ENCODE peak calls at places on chromosomes 7 and 10, in nine cellular contexts. One of them, this sample, is unnamed.

GRCh38 chr7:22393825-22394458 is 37.0 kb upstream of the RAPGEF5 start:
- DNase-seq in Panc1: no peak
- DNase-seq in upper lobe of right lung: no peak
- DNase-seq in adrenal gland: no peak
- DNase-seq in MM.1S: no peak
- DNase-seq in fibroblast of lung: peak; percentile 26
- DNase-seq in H9: no peak
- DNase-seq in fibroblast of mammary gland: peak; percentile 30
- DNase-seq in hepatocyte: peak; percentile 28
- DNase-seq in this sample: no peak

GRCh38 chr7:94632338-94633024 is 23.5 kb downstream of the SGCE start:
- DNase-seq in Panc1: no peak
- DNase-seq in upper lobe of right lung: no peak
- DNase-seq in adrenal gland: no peak
- DNase-seq in MM.1S: no peak
- DNase-seq in fibroblast of lung: peak; percentile 93
- DNase-seq in H9: no peak
- DNase-seq in fibroblast of mammary gland: peak; percentile 78
- DNase-seq in hepatocyte: peak; percentile 30
- DNase-seq in this sample: no peak

GRCh38 chr10:3887885-3888476 is 103.0 kb upstream of the KLF6 start:
- DNase-seq in Panc1: no peak
- DNase-seq in upper lobe of right lung: no peak
- DNase-seq in adrenal gland: peak; percentile 41
- DNase-seq in MM.1S: no peak
- DNase-seq in fibroblast of lung: peak; percentile 95
- DNase-seq in H9: peak; percentile 64
- DNase-seq in fibroblast of mammary gland: peak; percentile 95
- DNase-seq in hepatocyte: peak; percentile 77
- DNase-seq in this sample: no peak

GRCh38 chr7:51290702-51291290 is 25.8 kb downstream of the COBL start:
- DNase-seq in Panc1: no peak
- DNase-seq in upper lobe of right lung: no peak
- DNase-seq in adrenal gland: no peak
- DNase-seq in MM.1S: no peak
- DNase-seq in fibroblast of lung: no peak
- DNase-seq in H9: no peak
- DNase-seq in fibroblast of mammary gland: no peak
- DNase-seq in hepatocyte: no peak
- DNase-seq in this sample: no peak

GRCh38 chr7:125644113-125644512 is 714.5 kb upstream of the POT1 start:
- DNase-seq in Panc1: no peak
- DNase-seq in upper lobe of right lung: no peak
- DNase-seq in adrenal gland: no peak
- DNase-seq in MM.1S: no peak
- DNase-seq in fibroblast of lung: peak; percentile 2
- DNase-seq in H9: no peak
- DNase-seq in fibroblast of mammary gland: no peak
- DNase-seq in hepatocyte: no peak
- DNase-seq in this sample: no peak

GRCh38 chr10:131433566-131433965 is 122.0 kb upstream of the TCERG1L start:
- DNase-seq in Panc1: no peak
- DNase-seq in upper lobe of right lung: peak; percentile 34
- DNase-seq in adrenal gland: no peak
- DNase-seq in MM.1S: no peak
- DNase-seq in fibroblast of lung: no peak
- DNase-seq in H9: no peak
- DNase-seq in fibroblast of mammary gland: no peak
- DNase-seq in hepatocyte: no peak
- DNase-seq in this sample: peak; percentile 45

GRCh38 chr7:691361-692045 is 35.0 kb upstream of the DNAAF5 start:
- DNase-seq in Panc1: no peak
- DNase-seq in upper lobe of right lung: peak; percentile 47
- DNase-seq in adrenal gland: no peak
- DNase-seq in MM.1S: no peak
- DNase-seq in fibroblast of lung: no peak
- DNase-seq in H9: no peak
- DNase-seq in fibroblast of mammary gland: no peak
- DNase-seq in hepatocyte: peak; percentile 2
- DNase-seq in this sample: peak; percentile 41

GRCh38 chr10:120077707-120078492 is 185.4 kb downstream of the SEC23IP start:
- DNase-seq in Panc1: no peak
- DNase-seq in upper lobe of right lung: no peak
- DNase-seq in adrenal gland: no peak
- DNase-seq in MM.1S: no peak
- DNase-seq in fibroblast of lung: no peak
- DNase-seq in H9: peak; percentile 58
- DNase-seq in fibroblast of mammary gland: no peak
- DNase-seq in hepatocyte: no peak
- DNase-seq in this sample: no peak

GRCh38 chr7:154484406-154484805 is 432.2 kb downstream of the DPP6 start:
- DNase-seq in Panc1: no peak
- DNase-seq in upper lobe of right lung: no peak
- DNase-seq in adrenal gland: no peak
- DNase-seq in MM.1S: no peak
- DNase-seq in fibroblast of lung: no peak
- DNase-seq in H9: peak; percentile 47
- DNase-seq in fibroblast of mammary gland: no peak
- DNase-seq in hepatocyte: no peak
- DNase-seq in this sample: no peak

GRCh38 chr7:24283900-24284698 is at the start of gene NPY:
- DNase-seq in Panc1: no peak
- DNase-seq in upper lobe of right lung: no peak
- DNase-seq in adrenal gland: no peak
- DNase-seq in MM.1S: no peak
- DNase-seq in fibroblast of lung: peak; percentile 4
- DNase-seq in H9: peak; percentile 33
- DNase-seq in fibroblast of mammary gland: no peak
- DNase-seq in hepatocyte: no peak
- DNase-seq in this sample: peak; percentile 78

GRCh38 chr10:99370993-99371392 is 41.8 kb downstream of the CNNM1 start:
- DNase-seq in Panc1: no peak
- DNase-seq in upper lobe of right lung: no peak
- DNase-seq in adrenal gland: no peak
- DNase-seq in MM.1S: peak; percentile 67
- DNase-seq in fibroblast of lung: no peak
- DNase-seq in H9: no peak
- DNase-seq in fibroblast of mammary gland: peak; percentile 55
- DNase-seq in hepatocyte: peak; percentile 67
- DNase-seq in this sample: no peak

GRCh38 chr7:99525713-99526440 is 21.4 kb downstream of the ZKSCAN5 start:
- DNase-seq in Panc1: no peak
- DNase-seq in upper lobe of right lung: no peak
- DNase-seq in adrenal gland: no peak
- DNase-seq in MM.1S: no peak
- DNase-seq in fibroblast of lung: no peak
- DNase-seq in H9: no peak
- DNase-seq in fibroblast of mammary gland: peak; percentile 19
- DNase-seq in hepatocyte: no peak
- DNase-seq in this sample: no peak

GRCh38 chr7:55572378-55573233 is at the start of gene VOPP1:
- DNase-seq in Panc1: no peak
- DNase-seq in upper lobe of right lung: peak; percentile 83
- DNase-seq in adrenal gland: peak; percentile 68
- DNase-seq in MM.1S: peak; percentile 86
- DNase-seq in fibroblast of lung: peak; percentile 74
- DNase-seq in H9: peak; percentile 75
- DNase-seq in fibroblast of mammary gland: peak; percentile 50
- DNase-seq in hepatocyte: peak; percentile 91
- DNase-seq in this sample: peak; percentile 94

GRCh38 chr10:91559750-91560149 is 73.1 kb downstream of the PPP1R3C start:
- DNase-seq in Panc1: no peak
- DNase-seq in upper lobe of right lung: no peak
- DNase-seq in adrenal gland: no peak
- DNase-seq in MM.1S: no peak
- DNase-seq in fibroblast of lung: no peak
- DNase-seq in H9: no peak
- DNase-seq in fibroblast of mammary gland: no peak
- DNase-seq in hepatocyte: no peak
- DNase-seq in this sample: no peak

GRCh38 chr7:138864667-138865066 is 66.7 kb upstream of the ATP6V0A4 start:
- DNase-seq in Panc1: no peak
- DNase-seq in upper lobe of right lung: no peak
- DNase-seq in adrenal gland: no peak
- DNase-seq in MM.1S: no peak
- DNase-seq in fibroblast of lung: peak; percentile 85
- DNase-seq in H9: no peak
- DNase-seq in fibroblast of mammary gland: peak; percentile 92
- DNase-seq in hepatocyte: no peak
- DNase-seq in this sample: no peak

GRCh38 chr7:28533731-28534531 is 121.6 kb downstream of the CREB5 start:
- DNase-seq in Panc1: no peak
- DNase-seq in upper lobe of right lung: no peak
- DNase-seq in adrenal gland: no peak
- DNase-seq in MM.1S: no peak
- DNase-seq in fibroblast of lung: peak; percentile 12
- DNase-seq in H9: no peak
- DNase-seq in fibroblast of mammary gland: peak; percentile 63
- DNase-seq in hepatocyte: no peak
- DNase-seq in this sample: no peak

GRCh38 chr7:125773113-125773800 is 843.6 kb upstream of the POT1 start:
- DNase-seq in Panc1: no peak
- DNase-seq in upper lobe of right lung: no peak
- DNase-seq in adrenal gland: no peak
- DNase-seq in MM.1S: no peak
- DNase-seq in fibroblast of lung: no peak
- DNase-seq in H9: peak; percentile 67
- DNase-seq in fibroblast of mammary gland: no peak
- DNase-seq in hepatocyte: no peak
- DNase-seq in this sample: no peak

GRCh38 chr7:6889252-6889812 is 63.3 kb upstream of the CCZ1B start:
- DNase-seq in Panc1: no peak
- DNase-seq in upper lobe of right lung: no peak
- DNase-seq in adrenal gland: no peak
- DNase-seq in MM.1S: no peak
- DNase-seq in fibroblast of lung: no peak
- DNase-seq in H9: no peak
- DNase-seq in fibroblast of mammary gland: no peak
- DNase-seq in hepatocyte: no peak
- DNase-seq in this sample: no peak

GRCh38 chr10:61837748-61838055 is 63.8 kb upstream of the ARID5B start:
- DNase-seq in Panc1: no peak
- DNase-seq in upper lobe of right lung: no peak
- DNase-seq in adrenal gland: no peak
- DNase-seq in MM.1S: no peak
- DNase-seq in fibroblast of lung: peak; percentile 40
- DNase-seq in H9: no peak
- DNase-seq in fibroblast of mammary gland: no peak
- DNase-seq in hepatocyte: peak; percentile 12
- DNase-seq in this sample: no peak

DNA sequence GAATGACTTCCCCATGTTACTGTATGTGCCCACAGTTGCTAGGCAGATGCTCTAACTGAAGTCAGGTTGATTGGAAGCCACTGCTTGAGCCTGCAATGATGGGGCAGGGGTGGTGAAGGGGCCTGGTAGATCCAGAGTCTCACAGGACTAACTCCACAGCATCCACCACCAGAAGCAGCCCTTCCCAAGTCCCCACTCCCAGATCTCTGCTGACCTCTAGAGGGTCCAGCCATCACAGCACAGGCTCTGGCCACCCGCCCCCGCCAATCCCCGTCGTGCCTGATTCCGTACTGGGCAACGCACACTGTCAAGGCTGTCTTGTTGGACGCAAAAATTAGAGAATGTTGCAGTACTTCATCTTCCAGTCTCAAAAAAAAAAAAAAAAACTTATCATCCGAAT is 136.8 kb upstream of the PDE1C start:
- DNase-seq in Panc1: no peak
- DNase-seq in upper lobe of right lung: no peak
- DNase-seq in adrenal gland: no peak
- DNase-seq in MM.1S: no peak
- DNase-seq in fibroblast of lung: peak; percentile 25
- DNase-seq in H9: peak; percentile 73
- DNase-seq in fibroblast of mammary gland: peak; percentile 14
- DNase-seq in hepatocyte: peak; percentile 35
- DNase-seq in this sample: no peak
- TF ChIP-seq CTCF in Panc1: peak; percentile 66
- TF ChIP-seq CTCF in upper lobe of right lung: no peak
- TF ChIP-seq CTCF in adrenal gland: no peak
- TF ChIP-seq CTCF in MM.1S: peak; percentile 3
- TF ChIP-seq CTCF in fibroblast of lung: peak; percentile 26
- TF ChIP-seq CTCF in H9: peak; percentile 70
- TF ChIP-seq CTCF in fibroblast of mammary gland: peak; percentile 31
- TF ChIP-seq CTCF in hepatocyte: peak; percentile 35
- TF ChIP-seq CTCF in this sample: no peak

GRCh38 chr7:29815181-29816105 is 9.1 kb downstream of the WIPF3 start:
- DNase-seq in Panc1: no peak
- DNase-seq in upper lobe of right lung: no peak
- DNase-seq in adrenal gland: no peak
- DNase-seq in MM.1S: no peak
- DNase-seq in fibroblast of lung: no peak
- DNase-seq in H9: no peak
- DNase-seq in fibroblast of mammary gland: no peak
- DNase-seq in hepatocyte: no peak
- DNase-seq in this sample: no peak
- TF ChIP-seq CTCF in Panc1: no peak
- TF ChIP-seq CTCF in upper lobe of right lung: no peak
- TF ChIP-seq CTCF in adrenal gland: no peak
- TF ChIP-seq CTCF in MM.1S: no peak
- TF ChIP-seq CTCF in fibroblast of lung: no peak
- TF ChIP-seq CTCF in H9: no peak
- TF ChIP-seq CTCF in fibroblast of mammary gland: no peak
- TF ChIP-seq CTCF in hepatocyte: no peak
- TF ChIP-seq CTCF in this sample: no peak

DNA sequence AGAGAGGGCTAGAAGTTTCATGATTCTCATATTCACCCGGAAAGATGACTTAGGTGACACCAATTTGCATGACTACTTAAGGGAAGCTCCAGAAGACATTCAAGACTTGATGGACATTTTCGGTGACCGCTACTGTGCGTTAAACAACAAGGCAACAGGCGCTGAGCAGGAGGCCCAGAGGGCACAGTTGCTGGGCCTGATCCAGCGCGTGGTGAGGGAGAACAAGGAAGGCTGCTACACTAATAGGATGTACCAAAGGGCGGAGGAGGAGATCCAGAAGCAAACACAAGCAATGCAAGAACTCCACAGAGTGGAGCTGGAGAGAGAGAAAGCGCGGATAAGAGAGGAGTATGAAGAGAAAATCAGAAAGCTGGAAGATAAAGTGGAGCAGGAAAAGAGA is 5.3 kb downstream of the GIMAP4 start:
- DNase-seq in Panc1: no peak
- DNase-seq in upper lobe of right lung: no peak
- DNase-seq in adrenal gland: no peak
- DNase-seq in MM.1S: no peak
- DNase-seq in fibroblast of lung: no peak
- DNase-seq in H9: no peak
- DNase-seq in fibroblast of mammary gland: no peak
- DNase-seq in hepatocyte: no peak
- DNase-seq in this sample: peak; percentile 61
- TF ChIP-seq CTCF in Panc1: no peak
- TF ChIP-seq CTCF in upper lobe of right lung: no peak
- TF ChIP-seq CTCF in adrenal gland: no peak
- TF ChIP-seq CTCF in MM.1S: no peak
- TF ChIP-seq CTCF in fibroblast of lung: no peak
- TF ChIP-seq CTCF in H9: no peak
- TF ChIP-seq CTCF in fibroblast of mammary gland: no peak
- TF ChIP-seq CTCF in hepatocyte: no peak
- TF ChIP-seq CTCF in this sample: no peak

DNA sequence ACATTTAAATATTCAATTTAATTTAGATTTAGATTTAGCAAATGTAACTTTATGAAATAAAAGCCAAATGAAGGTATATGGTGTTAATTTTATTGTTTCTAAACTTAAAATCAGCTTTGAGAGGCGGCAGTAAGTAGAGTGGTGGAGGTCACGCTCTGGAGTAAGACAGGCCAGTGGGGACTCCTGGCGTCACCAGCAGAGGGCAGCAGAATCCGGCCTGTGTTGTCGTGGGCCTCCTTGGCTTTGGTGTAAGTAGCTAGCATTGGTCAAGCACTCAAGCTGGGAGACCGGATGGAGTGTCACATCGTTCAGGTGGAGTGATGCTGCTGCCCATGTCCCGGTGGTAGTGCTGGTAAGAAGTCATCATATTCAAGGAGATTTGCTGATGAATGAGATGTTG is 98.7 kb upstream of the DNAJB6 start:
- DNase-seq in Panc1: no peak
- DNase-seq in upper lobe of right lung: no peak
- DNase-seq in adrenal gland: no peak
- DNase-seq in MM.1S: no peak
- DNase-seq in fibroblast of lung: no peak
- DNase-seq in H9: peak; percentile 59
- DNase-seq in fibroblast of mammary gland: no peak
- DNase-seq in hepatocyte: no peak
- DNase-seq in this sample: no peak
- TF ChIP-seq CTCF in Panc1: peak; percentile 32
- TF ChIP-seq CTCF in upper lobe of right lung: no peak
- TF ChIP-seq CTCF in adrenal gland: no peak
- TF ChIP-seq CTCF in MM.1S: peak; percentile 21
- TF ChIP-seq CTCF in fibroblast of lung: no peak
- TF ChIP-seq CTCF in H9: peak; percentile 67
- TF ChIP-seq CTCF in fibroblast of mammary gland: peak; percentile 15
- TF ChIP-seq CTCF in hepatocyte: no peak
- TF ChIP-seq CTCF in this sample: no peak